ENCODE peak calls at places on chromosomes 7 and 10, in four cellular contexts. One of them, this sample, is unnamed.

GRCh38 chr7:23211542-23211941 is 29.7 kb downstream of the NUP42 start:
- DNase-seq in SK-N-SH: no peak
- DNase-seq in K562: no peak
- DNase-seq in GM12878: no peak
- DNase-seq in this sample: peak; percentile 32

GRCh38 chr7:55050286-55050685 is 31.5 kb downstream of the EGFR start:
- DNase-seq in SK-N-SH: no peak
- DNase-seq in GM12878: no peak
- DNase-seq in K562: no peak
- DNase-seq in this sample: no peak

GRCh38 chr10:74029943-74030342 is 32.0 kb downstream of the VCL start:
- DNase-seq in GM12878: no peak
- DNase-seq in SK-N-SH: no peak
- DNase-seq in K562: no peak
- DNase-seq in this sample: no peak

GRCh38 chr7:130880668-130881067 is 146.7 kb upstream of the KLF14 start:
- DNase-seq in SK-N-SH: no peak
- DNase-seq in GM12878: no peak
- DNase-seq in K562: no peak
- DNase-seq in this sample: no peak

GRCh38 chr7:150924256-150924851 is 53.8 kb downstream of the KCNH2 start:
- DNase-seq in K562: peak; percentile 28
- DNase-seq in GM12878: no peak
- DNase-seq in SK-N-SH: no peak
- DNase-seq in this sample: no peak

GRCh38 chr10:102678842-102679289 is 34.6 kb downstream of the TRIM8 start:
- DNase-seq in K562: peak; percentile 71
- DNase-seq in GM12878: no peak
- DNase-seq in SK-N-SH: peak; percentile 81
- DNase-seq in this sample: peak; percentile 92

GRCh38 chr7:72754312-72754711 is 73.7 kb downstream of the TYW1B start:
- DNase-seq in GM12878: no peak
- DNase-seq in K562: no peak
- DNase-seq in SK-N-SH: no peak
- DNase-seq in this sample: no peak

GRCh38 chr10:118020365-118020764 is 26.4 kb downstream of the RAB11FIP2 start:
- DNase-seq in SK-N-SH: no peak
- DNase-seq in GM12878: no peak
- DNase-seq in K562: no peak
- DNase-seq in this sample: peak; percentile 56

GRCh38 chr7:7996568-7996967 is 28.0 kb downstream of the GLCCI1 start:
- DNase-seq in K562: no peak
- DNase-seq in SK-N-SH: no peak
- DNase-seq in GM12878: no peak
- DNase-seq in this sample: no peak

GRCh38 chr10:46092523-46093195 is 46.6 kb upstream of the MSMB start:
- DNase-seq in GM12878: no peak
- DNase-seq in SK-N-SH: no peak
- DNase-seq in K562: no peak
- DNase-seq in this sample: no peak

GRCh38 chr10:77398558-77398957 is 239.1 kb downstream of the KCNMA1 start:
- DNase-seq in SK-N-SH: no peak
- DNase-seq in GM12878: no peak
- DNase-seq in K562: no peak
- DNase-seq in this sample: no peak

GRCh38 chr7:117993377-117994003 is 120.2 kb upstream of the CTTNBP2 start:
- DNase-seq in K562: peak; percentile 60
- DNase-seq in SK-N-SH: peak; percentile 42
- DNase-seq in GM12878: no peak
- DNase-seq in this sample: peak; percentile 74

GRCh38 chr10:93173867-93174845 is 100.5 kb downstream of the CYP26A1 start:
- DNase-seq in K562: no peak
- DNase-seq in SK-N-SH: no peak
- DNase-seq in GM12878: no peak
- DNase-seq in this sample: no peak

GRCh38 chr7:116672596-116673503 is 854 bp downstream of the MET start:
- DNase-seq in SK-N-SH: peak; percentile 19
- DNase-seq in GM12878: no peak
- DNase-seq in K562: no peak
- DNase-seq in this sample: peak; percentile 23

GRCh38 chr10:36209480-36209879 is 567.4 kb upstream of the FZD8 start:
- DNase-seq in K562: no peak
- DNase-seq in GM12878: no peak
- DNase-seq in SK-N-SH: no peak
- DNase-seq in this sample: no peak

GRCh38 chr10:30986027-30986672 is 45.5 kb downstream of the ZNF438 start:
- DNase-seq in GM12878: no peak
- DNase-seq in K562: no peak
- DNase-seq in SK-N-SH: no peak
- DNase-seq in this sample: no peak

GRCh38 chr10:133278577-133279265 is 2.1 kb upstream of the ADAM8 start:
- DNase-seq in SK-N-SH: no peak
- DNase-seq in K562: peak; percentile 85
- DNase-seq in GM12878: no peak
- DNase-seq in this sample: no peak

GRCh38 chr7:37047260-37047659 is 323.0 kb upstream of the AOAH start:
- DNase-seq in GM12878: no peak
- DNase-seq in SK-N-SH: no peak
- DNase-seq in K562: no peak
- DNase-seq in this sample: no peak

GRCh38 chr7:133330085-133330484 is 77.2 kb downstream of the EXOC4 start:
- DNase-seq in SK-N-SH: no peak
- DNase-seq in K562: no peak
- DNase-seq in GM12878: no peak
- DNase-seq in this sample: peak; percentile 24

GRCh38 chr7:105940111-105940510 is 23.0 kb upstream of the CDHR3 start:
- DNase-seq in K562: no peak
- DNase-seq in GM12878: no peak
- DNase-seq in SK-N-SH: peak; percentile 76
- DNase-seq in this sample: no peak

GRCh38 chr10:121308046-121308445 is 290.2 kb downstream of the FGFR2 start:
- DNase-seq in SK-N-SH: no peak
- DNase-seq in GM12878: no peak
- DNase-seq in K562: no peak
- DNase-seq in this sample: no peak

GRCh38 chr7:51300762-51301674 is 15.6 kb downstream of the COBL start:
- DNase-seq in SK-N-SH: no peak
- DNase-seq in GM12878: no peak
- DNase-seq in K562: no peak
- DNase-seq in this sample: no peak

GRCh38 chr7:121027761-121028681 is 39.5 kb downstream of the CPED1 start:
- DNase-seq in K562: no peak
- DNase-seq in GM12878: no peak
- DNase-seq in SK-N-SH: no peak
- DNase-seq in this sample: no peak

GRCh38 chr7:121026159-121026558 is 37.6 kb downstream of the CPED1 start:
- DNase-seq in K562: no peak
- DNase-seq in SK-N-SH: no peak
- DNase-seq in GM12878: no peak
- DNase-seq in this sample: no peak

GRCh38 chr7:121029302-121029701 is 40.8 kb downstream of the CPED1 start:
- DNase-seq in GM12878: no peak
- DNase-seq in K562: no peak
- DNase-seq in SK-N-SH: no peak
- DNase-seq in this sample: no peak

GRCh38 chr7:121024568-121025055 is 36.1 kb downstream of the CPED1 start:
- DNase-seq in K562: no peak
- DNase-seq in GM12878: no peak
- DNase-seq in SK-N-SH: no peak
- DNase-seq in this sample: no peak

GRCh38 chr7:121026577-121027111 is 38.1 kb downstream of the CPED1 start:
- DNase-seq in K562: no peak
- DNase-seq in GM12878: no peak
- DNase-seq in SK-N-SH: no peak
- DNase-seq in this sample: no peak
- TF ChIP-seq USF1 in K562: no peak
- TF ChIP-seq USF1 in GM12878: no peak
- TF ChIP-seq USF1 in SK-N-SH: no peak
- TF ChIP-seq USF1 in this sample: no peak

GRCh38 chr10:116670706-116671105 is 50.0 kb downstream of the PNLIPRP2 start:
- DNase-seq in SK-N-SH: no peak
- DNase-seq in K562: no peak
- DNase-seq in GM12878: no peak
- DNase-seq in this sample: no peak
- TF ChIP-seq USF1 in SK-N-SH: no peak
- TF ChIP-seq USF1 in K562: no peak
- TF ChIP-seq USF1 in GM12878: no peak
- TF ChIP-seq USF1 in this sample: no peak

GRCh38 chr7:119660085-119660484 is 612.9 kb upstream of the KCND2 start:
- DNase-seq in GM12878: no peak
- DNase-seq in SK-N-SH: no peak
- DNase-seq in K562: no peak
- DNase-seq in this sample: no peak

GRCh38 chr7:119665791-119666190 is 607.2 kb upstream of the KCND2 start:
- DNase-seq in SK-N-SH: no peak
- DNase-seq in GM12878: no peak
- DNase-seq in K562: no peak
- DNase-seq in this sample: no peak

GRCh38 chr7:119664601-119665000 is 608.4 kb upstream of the KCND2 start:
- DNase-seq in GM12878: no peak
- DNase-seq in K562: no peak
- DNase-seq in SK-N-SH: no peak
- DNase-seq in this sample: no peak
- TF ChIP-seq USF1 in GM12878: no peak
- TF ChIP-seq USF1 in K562: no peak
- TF ChIP-seq USF1 in SK-N-SH: no peak
- TF ChIP-seq USF1 in this sample: no peak

GRCh38 chr7:138176060-138176459 is 99.8 kb downstream of the AKR1D1 start:
- DNase-seq in GM12878: no peak
- DNase-seq in SK-N-SH: no peak
- DNase-seq in K562: no peak
- DNase-seq in this sample: no peak
- TF ChIP-seq USF1 in GM12878: no peak
- TF ChIP-seq USF1 in SK-N-SH: no peak
- TF ChIP-seq USF1 in K562: no peak
- TF ChIP-seq USF1 in this sample: no peak

GRCh38 chr7:29588900-29589696 is 25.5 kb downstream of the PRR15 start:
- DNase-seq in GM12878: peak; percentile 4
- DNase-seq in SK-N-SH: peak; percentile 71
- DNase-seq in K562: peak; percentile 72
- DNase-seq in this sample: peak; percentile 64
- TF ChIP-seq USF1 in GM12878: no peak
- TF ChIP-seq USF1 in SK-N-SH: no peak
- TF ChIP-seq USF1 in K562: no peak
- TF ChIP-seq USF1 in this sample: no peak

GRCh38 chr10:43294892-43295291 is 28.0 kb upstream of the RASGEF1A start:
- DNase-seq in K562: no peak
- DNase-seq in SK-N-SH: no peak
- DNase-seq in GM12878: no peak
- DNase-seq in this sample: no peak

GRCh38 chr10:43295436-43295835 is 28.6 kb upstream of the RASGEF1A start:
- DNase-seq in SK-N-SH: no peak
- DNase-seq in K562: no peak
- DNase-seq in GM12878: no peak
- DNase-seq in this sample: no peak

GRCh38 chr10:43294241-43294658 is 27.4 kb upstream of the RASGEF1A start:
- DNase-seq in GM12878: no peak
- DNase-seq in SK-N-SH: no peak
- DNase-seq in K562: no peak
- DNase-seq in this sample: no peak

GRCh38 chr10:43293677-43294057 is 26.8 kb upstream of the RASGEF1A start:
- DNase-seq in SK-N-SH: no peak
- DNase-seq in K562: no peak
- DNase-seq in GM12878: no peak
- DNase-seq in this sample: no peak

GRCh38 chr10:43292745-43293676 is 26.1 kb upstream of the RASGEF1A start:
- DNase-seq in GM12878: no peak
- DNase-seq in K562: peak; percentile 55
- DNase-seq in SK-N-SH: peak; percentile 78
- DNase-seq in this sample: peak; percentile 57
- TF ChIP-seq USF1 in GM12878: no peak
- TF ChIP-seq USF1 in K562: no peak
- TF ChIP-seq USF1 in SK-N-SH: no peak
- TF ChIP-seq USF1 in this sample: no peak

GRCh38 chr10:9792181-9792580 is 1225.5 kb upstream of the CELF2 start:
- DNase-seq in K562: no peak
- DNase-seq in SK-N-SH: no peak
- DNase-seq in GM12878: no peak
- DNase-seq in this sample: no peak
- TF ChIP-seq USF1 in K562: no peak
- TF ChIP-seq USF1 in SK-N-SH: no peak
- TF ChIP-seq USF1 in GM12878: no peak
- TF ChIP-seq USF1 in this sample: no peak

GRCh38 chr10:119349937-119350513 is 142.7 kb downstream of the GRK5 start:
- DNase-seq in K562: no peak
- DNase-seq in GM12878: no peak
- DNase-seq in SK-N-SH: no peak
- DNase-seq in this sample: no peak

GRCh38 chr10:119348106-119348505 is 140.7 kb downstream of the GRK5 start:
- DNase-seq in SK-N-SH: no peak
- DNase-seq in K562: no peak
- DNase-seq in GM12878: no peak
- DNase-seq in this sample: no peak

GRCh38 chr10:119347181-119347974 is 140.0 kb downstream of the GRK5 start:
- DNase-seq in K562: no peak
- DNase-seq in GM12878: no peak
- DNase-seq in SK-N-SH: no peak
- DNase-seq in this sample: no peak

GRCh38 chr10:119349341-119349740 is 142.0 kb downstream of the GRK5 start:
- DNase-seq in GM12878: no peak
- DNase-seq in SK-N-SH: no peak
- DNase-seq in K562: no peak
- DNase-seq in this sample: no peak

GRCh38 chr10:119348516-119349240 is 141.3 kb downstream of the GRK5 start:
- DNase-seq in K562: no peak
- DNase-seq in GM12878: no peak
- DNase-seq in SK-N-SH: no peak
- DNase-seq in this sample: no peak
- TF ChIP-seq USF1 in K562: no peak
- TF ChIP-seq USF1 in GM12878: no peak
- TF ChIP-seq USF1 in SK-N-SH: no peak
- TF ChIP-seq USF1 in this sample: no peak

DNA sequence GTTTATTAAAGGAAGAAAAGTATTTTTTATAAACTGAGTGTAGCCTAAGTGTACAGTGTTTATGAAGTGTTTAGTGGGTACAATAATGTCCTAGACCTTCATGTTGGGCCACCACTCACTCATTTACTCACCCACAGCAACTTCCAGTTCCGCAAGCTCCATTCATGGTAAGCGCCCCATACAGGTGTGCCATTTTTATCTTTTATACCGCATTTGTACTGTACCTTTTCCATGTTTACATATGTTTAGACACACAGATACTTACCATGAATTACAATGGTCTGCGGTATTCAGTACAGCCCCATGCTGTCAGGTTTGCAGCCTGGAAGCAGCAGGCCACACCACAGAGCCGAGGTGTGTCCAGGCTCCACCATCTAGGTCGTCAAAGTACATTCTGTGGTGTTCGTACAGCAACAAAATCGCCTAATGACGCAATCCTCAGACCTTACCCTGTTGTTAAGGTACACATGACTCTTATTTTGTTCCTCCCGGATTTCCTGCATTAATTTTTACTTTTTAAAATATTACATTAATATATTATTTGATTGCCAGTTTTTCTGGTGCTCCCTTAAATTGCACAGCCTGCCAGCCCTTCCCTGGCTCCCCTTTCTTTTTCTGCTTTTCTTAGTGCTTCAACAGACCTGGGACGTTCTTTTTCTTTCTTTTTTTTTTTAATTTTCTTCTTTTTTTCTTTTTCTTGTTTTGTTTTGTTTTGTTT is 881 bp upstream of the SSBP1 start:
- DNase-seq in GM12878: no peak
- DNase-seq in K562: peak; percentile 57
- DNase-seq in SK-N-SH: peak; percentile 24
- DNase-seq in this sample: no peak
- TF ChIP-seq USF1 in GM12878: no peak
- TF ChIP-seq USF1 in K562: no peak
- TF ChIP-seq USF1 in SK-N-SH: no peak
- TF ChIP-seq USF1 in this sample: no peak

This sample was measured in WTC11.